ENCODE peak calls at places on chromosomes 4 and X, in four cellular contexts. O, Y, P and B are unnamed samples.

GRCh38 chr4:177308125-177308524 is 1.5 kb upstream of the NEIL3 start:
- DNase-seq in O (peak; percentile 81), Y (no peak), P (no peak), B (no peak)

GRCh38 chr4:40581254-40582140 is 48.2 kb downstream of the RBM47 start:
- DNase-seq in O (no peak), Y (no peak), P (no peak), B (no peak)

GRCh38 chr4:128228021-128228571 is 59.5 kb downstream of the PGRMC2 start:
- DNase-seq in O (no peak), Y (no peak), P (no peak), B (no peak)

GRCh38 chrX:97310373-97310772 is 426.7 kb downstream of the RPA4 start:
- DNase-seq in O (peak; percentile 18), Y (peak; percentile 70), P (no peak), B (no peak)

GRCh38 chrX:39731735-39732134 is 366.0 kb downstream of the BCOR start:
- DNase-seq in O (no peak), Y (no peak), P (peak; percentile 57), B (no peak)

GRCh38 chr4:1566838-1567518 is 117.1 kb downstream of the FAM53A start:
- DNase-seq in O (no peak), Y (peak; percentile 66), P (peak; percentile 6), B (no peak)

GRCh38 chr4:99059550-99059949 is 29.0 kb downstream of the ADH5 start:
- DNase-seq in O (no peak), Y (no peak), P (no peak), B (no peak)

GRCh38 chr4:52201705-52202104 is 150.6 kb downstream of the SPATA18 start:
- DNase-seq in O (no peak), Y (peak; percentile 64), P (no peak), B (no peak)

GRCh38 chr4:70945452-70946055 is 43.4 kb downstream of the MOB1B start:
- DNase-seq in O (no peak), Y (no peak), P (no peak), B (no peak)

GRCh38 chr4:78527555-78527954 is 24.0 kb upstream of the ANXA3 start:
- DNase-seq in O (no peak), Y (no peak), P (no peak), B (no peak)

GRCh38 chrX:53287493-53288138 is 6.2 kb upstream of the IQSEC2 start:
- DNase-seq in O (peak; percentile 55), Y (no peak), P (peak; percentile 88), B (peak; percentile 52)

GRCh38 chr4:35538807-35539206 is 705.5 kb downstream of the ARAP2 start:
- DNase-seq in O (no peak), Y (no peak), P (no peak), B (no peak)

GRCh38 chr4:36046026-36046425 is 198.3 kb downstream of the ARAP2 start:
- DNase-seq in O (no peak), Y (no peak), P (no peak), B (no peak)

GRCh38 chr4:147773261-147774184 is 41.6 kb downstream of the ARHGAP10 start:
- DNase-seq in O (peak; percentile 60), Y (no peak), P (no peak), B (no peak)

GRCh38 chr4:141133146-141134006 is at the start of gene RNF150:
- DNase-seq in O (peak; percentile 63), Y (peak; percentile 94), P (peak; percentile 83), B (peak; percentile 59)

GRCh38 chr4:169627307-169627706 is 6.9 kb downstream of the CLCN3 start:
- DNase-seq in O (no peak), Y (no peak), P (no peak), B (no peak)

GRCh38 chr4:112847781-112848180 is 201.7 kb upstream of the ANK2 start:
- DNase-seq in O (no peak), Y (no peak), P (no peak), B (no peak)

GRCh38 chrX:10444204-10444603 is 176.2 kb downstream of the MID1 start:
- DNase-seq in O (no peak), Y (no peak), P (no peak), B (no peak)

GRCh38 chr4:75948822-75949444 is 8.1 kb upstream of the NAAA start:
- DNase-seq in O (no peak), Y (no peak), P (no peak), B (no peak)

GRCh38 chr4:39729557-39729956 is 31.6 kb downstream of the UBE2K start:
- DNase-seq in O (peak; percentile 61), Y (no peak), P (no peak), B (no peak)

GRCh38 chr4:42654606-42655005 is 2.3 kb downstream of the ATP8A1 start:
- DNase-seq in O (peak; percentile 63), Y (no peak), P (no peak), B (no peak)

GRCh38 chr4:16893141-16893571 is 5.3 kb downstream of the LDB2 start:
- DNase-seq in O (no peak), Y (no peak), P (no peak), B (no peak)

GRCh38 chr4:149801416-149801815 is 14.2 kb downstream of the IQCM start:
- DNase-seq in O (no peak), Y (no peak), P (no peak), B (no peak)

GRCh38 chr4:26183017-26183416 is 137.8 kb upstream of the RBPJ start:
- DNase-seq in O (peak; percentile 14), Y (no peak), P (no peak), B (no peak)

GRCh38 chrX:53374222-53374820 is 48.1 kb downstream of the SMC1A start:
- DNase-seq in O (no peak), Y (no peak), P (no peak), B (no peak)

GRCh38 chr4:148618856-148619255 is 176.6 kb upstream of the NR3C2 start:
- DNase-seq in O (no peak), Y (no peak), P (no peak), B (no peak)

GRCh38 chr4:59920414-59920813 is 1279.7 kb upstream of the ADGRL3 start:
- DNase-seq in O (no peak), Y (peak; percentile 52), P (no peak), B (no peak)

GRCh38 chrX:82676386-82676785 is 831.7 kb upstream of the POU3F4 start:
- DNase-seq in O (no peak), Y (no peak), P (no peak), B (no peak)

GRCh38 chrX:13938766-13939530 is 90.7 kb downstream of the GEMIN8 start:
- DNase-seq in O (no peak), Y (peak; percentile 60), P (no peak), B (no peak)

GRCh38 chr4:73770917-73771316 is 30.5 kb downstream of the CXCL8 start:
- DNase-seq in O (no peak), Y (no peak), P (no peak), B (peak; percentile 77)

GRCh38 chrX:352181-352580 is 33.6 kb upstream of the GTPBP6 start:
- DNase-seq in O (no peak), Y (no peak), P (no peak), B (no peak)

GRCh38 chrX:107711521-107712041 is 64.0 kb downstream of the TSC22D3 start:
- DNase-seq in O (no peak), Y (peak; percentile 47), P (no peak), B (no peak)

GRCh38 chr4:159015862-159016261 is 87.0 kb upstream of the RAPGEF2 start:
- DNase-seq in O (no peak), Y (no peak), P (no peak), B (no peak)

GRCh38 chr4:140346136-140346535 is 27.3 kb upstream of the SCOC start:
- DNase-seq in O (no peak), Y (no peak), P (no peak), B (no peak)

GRCh38 chr4:40323866-40324265 is 11.3 kb upstream of the CHRNA9 start:
- DNase-seq in O (no peak), Y (no peak), P (no peak), B (no peak)

DNA sequence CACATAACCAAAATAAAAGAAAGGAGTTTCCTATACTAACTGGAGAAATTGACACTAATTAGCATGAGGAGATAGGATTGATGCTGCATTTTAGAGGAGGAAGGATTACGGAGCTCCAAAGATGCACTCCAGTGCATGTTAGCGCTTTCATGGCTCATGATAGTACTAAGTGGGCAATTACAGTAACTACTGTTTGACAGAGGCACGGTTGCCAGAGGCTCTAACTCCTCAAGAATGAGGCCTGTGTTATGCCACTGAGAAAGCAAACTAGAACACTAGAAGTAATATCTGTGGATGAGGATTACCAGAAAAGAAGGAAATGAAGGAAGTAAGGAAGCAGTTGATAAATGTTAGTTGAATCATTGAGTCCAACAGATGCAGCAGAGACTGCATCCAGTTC is 19.6 kb upstream of the PDGFC start:
- DNase-seq in O (no peak), Y (no peak), P (no peak), B (no peak)
- TF ChIP-seq CTCF in O (no peak), Y (no peak), P (no peak), B (no peak)

GRCh38 chr4:8033776-8034528 is 94.3 kb upstream of the AFAP1 start:
- DNase-seq in O (no peak), Y (peak; percentile 36), P (no peak), B (no peak)
- H3K36me3 ChIP-seq in O (no peaks in the 10 kb centered on the region), Y (no peaks in the 10 kb centered on the region), P (no peaks in the 10 kb centered on the region), B (no peaks in the 10 kb centered on the region)

GRCh38 chr4:23885943-23886590 is 3.8 kb downstream of the PPARGC1A start:
- DNase-seq in O (no peak), Y (peak; percentile 52), P (no peak), B (no peak)
- H3K4me1 ChIP-seq in O (peaks cover 39% of the 10 kb centered on the region), Y (peaks cover 8% of the 10 kb centered on the region), P (peaks cover 11% of the 10 kb centered on the region), B (peaks cover 6% of the 10 kb centered on the region)

GRCh38 chr4:139144161-139144859 is 32.7 kb downstream of the ELF2 start:
- DNase-seq in O (peak; percentile 77), Y (peak; percentile 65), P (peak; percentile 67), B (peak; percentile 32)
- TF ChIP-seq CTCF in O (no peak), Y (no peak), P (no peak), B (no peak)

GRCh38 chr4:6298852-6299251 is 29.2 kb downstream of the WFS1 start:
- DNase-seq in O (no peak), Y (no peak), P (no peak), B (no peak)
- H3K36me3 ChIP-seq in O (no peaks in the 10 kb centered on the region), Y (peaks cover 8% of the 10 kb centered on the region), P (peaks cover 77% of the 10 kb centered on the region), B (no peaks in the 10 kb centered on the region)

GRCh38 chrX:24146283-24146865 is 3.2 kb upstream of the ZFX start:
- DNase-seq in O (no peak), Y (no peak), P (no peak), B (no peak)
- H3K4me1 ChIP-seq in O (peaks cover 34% of the 10 kb centered on the region), Y (no peaks in the 10 kb centered on the region), P (peaks cover 26% of the 10 kb centered on the region), B (peaks cover 5% of the 10 kb centered on the region)